ENCODE peak calls at places on chromosomes 12 and 14, in five cellular contexts. Y, L, S, C and D are unnamed samples.

GRCh38 chr12:60501124-60501729 is 905.4 kb downstream of the SLC16A7 start:
- ATAC-seq in C (peak), L (peak), S (no peak), Y (no peak), D (no peak)

GRCh38 chr12:4054643-4055042 is 181.4 kb upstream of the PARP11 start:
- ATAC-seq in S (no peak), Y (no peak), C (no peak), L (no peak), D (no peak)

GRCh38 chr12:3186546-3187237 is 109.5 kb downstream of the TSPAN9 start:
- ATAC-seq in C (no peak), Y (no peak), L (no peak), S (no peak), D (peak)

GRCh38 chr12:66832997-66833396 is 154.1 kb upstream of the GRIP1 start:
- ATAC-seq in L (no peak), C (no peak), Y (no peak), S (no peak), D (no peak)

GRCh38 chr14:73633517-73634332 is 11.1 kb upstream of the DNAL1 start:
- ATAC-seq in Y (peak), L (peak), C (peak), S (peak), D (peak)

GRCh38 chr14:87432698-87433097 is 560.3 kb downstream of the GALC start:
- ATAC-seq in C (no peak), Y (no peak), S (no peak), L (no peak), D (no peak)

GRCh38 chr12:69843653-69844052 is 18.6 kb downstream of the MYRFL start:
- ATAC-seq in C (no peak), S (no peak), Y (no peak), L (no peak), D (no peak)

GRCh38 chr14:32560213-32560857 is 231.2 kb downstream of the AKAP6 start:
- ATAC-seq in C (peak), Y (peak), S (peak), L (peak), D (no peak)

GRCh38 chr12:27337376-27337775 is 4.7 kb downstream of the BMAL2 start:
- ATAC-seq in C (no peak), S (no peak), L (no peak), Y (no peak), D (no peak)

GRCh38 chr14:21070610-21071224 is 613 bp downstream of the ARHGEF40 start:
- ATAC-seq in L (peak), S (peak), Y (peak), C (peak), D (peak)

GRCh38 chr12:2099595-2099994 is 46.8 kb downstream of the CACNA1C start:
- ATAC-seq in S (no peak), C (no peak), Y (no peak), L (no peak), D (no peak)

GRCh38 chr14:91918159-91918883 is 29.2 kb downstream of the FBLN5 start:
- ATAC-seq in Y (no peak), C (no peak), L (no peak), S (no peak), D (no peak)

GRCh38 chr12:130992448-130992847 is 38.7 kb downstream of the ADGRD1 start:
- ATAC-seq in L (no peak), S (no peak), Y (no peak), C (no peak), D (peak)

GRCh38 chr12:101648195-101648594 is 49.2 kb upstream of the CHPT1 start:
- ATAC-seq in Y (no peak), C (no peak), S (no peak), L (no peak), D (peak)

GRCh38 chr12:26471560-26471959 is 276.2 kb downstream of the SSPN start:
- ATAC-seq in Y (no peak), S (no peak), C (no peak), L (no peak), D (peak)

GRCh38 chr14:63214417-63215196 is 10.4 kb downstream of the RHOJ start:
- ATAC-seq in S (no peak), C (no peak), Y (no peak), L (no peak), D (no peak)

GRCh38 chr12:109269428-109269827 is 39.7 kb downstream of the FOXN4 start:
- ATAC-seq in L (no peak), Y (no peak), C (peak), S (no peak), D (no peak)

GRCh38 chr12:121980211-121980891 is 41.3 kb upstream of the BCL7A start:
- ATAC-seq in C (no peak), S (no peak), L (no peak), Y (no peak), D (peak)

GRCh38 chr12:53048033-53048779 is 1.7 kb upstream of the TNS2 start:
- ATAC-seq in C (peak), S (peak), Y (no peak), L (peak), D (no peak)

GRCh38 chr12:1186298-1186697 is 195.3 kb downstream of the ERC1 start:
- ATAC-seq in S (no peak), Y (no peak), C (no peak), L (no peak), D (no peak)

GRCh38 chr14:74963178-74963704 is 7.8 kb upstream of the PGF start:
- ATAC-seq in S (peak), L (no peak), Y (no peak), C (no peak), D (peak)

GRCh38 chr12:27453462-27453861 is 6.9 kb downstream of the SMCO2 start:
- ATAC-seq in Y (no peak), L (no peak), C (no peak), S (no peak), D (no peak)

GRCh38 chr12:106033161-106033675 is 105.5 kb downstream of the NUAK1 start:
- ATAC-seq in L (no peak), S (no peak), Y (no peak), C (no peak), D (peak)